ENCODE peak calls at places on chromosomes 12 and 14, in six cellular contexts. E is activated B cell treated with CpG ODN at 0.5 μM for 24 hours, V is psoas muscle, A is foreskin keratinocyte, H is GM03348, Z is Right ventricle myocardium superior. I is an unnamed sample.

GRCh38 chr14:22883191-22883976 is at the start of gene REM2:
- DNase-seq in H (no peak), A (no peak), Z (no peak), V (no peak), E (no peak), I (no peak)

GRCh38 chr12:91216871-91217270 is 34.3 kb upstream of the DCN start:
- DNase-seq in Z (no peak), H (no peak), V (no peak), A (no peak), E (no peak), I (no peak)

GRCh38 chr12:28899951-28900350 is 249.1 kb upstream of the FAR2 start:
- DNase-seq in V (no peak), E (no peak), Z (no peak), A (peak), H (peak), I (no peak)

GRCh38 chr12:19654630-19655384 is 215.5 kb downstream of the AEBP2 start:
- DNase-seq in H (peak), Z (no peak), V (no peak), A (no peak), E (no peak), I (no peak)

GRCh38 chr12:91441236-91441635 is 258.6 kb upstream of the DCN start:
- DNase-seq in Z (no peak), E (no peak), V (no peak), A (no peak), H (no peak), I (no peak)

GRCh38 chr12:128772249-128772648 is 51.5 kb downstream of the SLC15A4 start:
- DNase-seq in H (no peak), A (no peak), Z (no peak), V (no peak), E (no peak), I (no peak)

GRCh38 chr12:24201258-24201970 is 251.9 kb upstream of the SOX5 start:
- DNase-seq in A (no peak), H (no peak), Z (no peak), E (no peak), V (no peak), I (no peak)

GRCh38 chr12:86727151-86727550 is 471.0 kb upstream of the MGAT4C start:
- DNase-seq in E (no peak), A (no peak), Z (no peak), V (no peak), H (no peak), I (no peak)

GRCh38 chr14:102000902-102001301 is 36.5 kb downstream of the DYNC1H1 start:
- DNase-seq in V (no peak), A (no peak), H (no peak), Z (no peak), E (no peak), I (no peak)

GRCh38 chr14:102829106-102829505 is 51.9 kb downstream of the TRAF3 start:
- DNase-seq in E (no peak), Z (no peak), H (no peak), V (no peak), A (no peak), I (no peak)

GRCh38 chr14:103121846-103122577 is 1.2 kb upstream of the TNFAIP2 start:
- DNase-seq in H (peak), Z (peak), E (no peak), V (peak), A (no peak), I (peak)

GRCh38 chr12:124940393-124941169 is 26.1 kb upstream of the UBC start:
- DNase-seq in H (peak), E (peak), A (peak), V (peak), Z (peak), I (no peak)

GRCh38 chr12:91704446-91704845 is 441.2 kb downstream of the BTG1 start:
- DNase-seq in E (no peak), V (no peak), Z (no peak), H (no peak), A (peak), I (no peak)

GRCh38 chr12:66813137-66813867 is 134.4 kb upstream of the GRIP1 start:
- DNase-seq in E (no peak), V (no peak), A (no peak), H (no peak), Z (no peak), I (no peak)

GRCh38 chr14:73743431-73743931 is 29.3 kb upstream of the PNMA1 start:
- DNase-seq in V (peak), E (no peak), Z (peak), H (no peak), A (no peak), I (no peak)

GRCh38 chr14:104877066-104877805 is 12.2 kb downstream of the CEP170B start:
- DNase-seq in V (peak), H (no peak), Z (no peak), A (no peak), E (no peak), I (no peak)

GRCh38 chr12:497501-498160 is 37.9 kb downstream of the B4GALNT3 start:
- DNase-seq in E (no peak), H (no peak), Z (no peak), A (no peak), V (no peak), I (no peak)

GRCh38 chr14:105143451-105144230 is 24.9 kb downstream of the JAG2 start:
- DNase-seq in Z (peak), H (no peak), A (no peak), E (no peak), V (no peak), I (no peak)

GRCh38 chr12:121110211-121110940 is 22.3 kb upstream of the P2RX7 start:
- DNase-seq in Z (peak), A (no peak), V (peak), E (peak), H (peak), I (no peak)

GRCh38 chr12:1355396-1355795 is 239.0 kb downstream of the FBXL14 start:
- DNase-seq in Z (no peak), A (no peak), E (no peak), H (no peak), V (no peak), I (no peak)

GRCh38 chr14:102584871-102585869 is 7.3 kb upstream of the RCOR1 start:
- DNase-seq in V (no peak), H (no peak), A (no peak), Z (no peak), E (no peak), I (no peak)

GRCh38 chr12:15603461-15604085 is 185.6 kb downstream of the EPS8 start:
- DNase-seq in E (no peak), A (no peak), V (no peak), H (no peak), Z (no peak), I (no peak)

GRCh38 chr12:66288121-66288520 is 14.2 kb upstream of the HELB start:
- DNase-seq in E (no peak), V (no peak), A (no peak), H (no peak), Z (no peak), I (no peak)

GRCh38 chr12:64826234-64826633 is 1.8 kb downstream of the TBC1D30 start:
- DNase-seq in Z (peak), E (no peak), V (peak), A (no peak), H (peak), I (no peak)

GRCh38 chr12:111673503-111673902 is 12.3 kb downstream of the BRAP start:
- DNase-seq in H (peak), V (no peak), E (no peak), A (no peak), Z (no peak), I (no peak)

GRCh38 chr12:103043531-103044445 is 86.3 kb downstream of the ASCL1 start:
- DNase-seq in A (no peak), Z (no peak), H (no peak), V (no peak), E (no peak), I (no peak)

GRCh38 chr14:86543531-86543930 is 1013.6 kb downstream of the FLRT2 start:
- DNase-seq in E (no peak), Z (no peak), A (no peak), H (no peak), V (no peak), I (no peak)

GRCh38 chr14:99378782-99379214 is 101.9 kb downstream of the SETD3 start:
- DNase-seq in H (peak), E (no peak), Z (no peak), A (peak), V (no peak), I (peak)

GRCh38 chr12:95605875-95606274 is 54.6 kb upstream of the USP44 start:
- DNase-seq in V (no peak), H (no peak), A (no peak), Z (no peak), E (no peak), I (no peak)

GRCh38 chr14:65704850-65705249 is 292.3 kb downstream of the FUT8 start:
- DNase-seq in Z (no peak), H (peak), A (no peak), V (no peak), E (no peak), I (no peak)

GRCh38 chr14:95507701-95508103 is 8.7 kb downstream of the SYNE3 start:
- DNase-seq in H (peak), Z (no peak), E (no peak), A (no peak), V (peak), I (no peak)

GRCh38 chr14:33564774-33565630 is 385.9 kb downstream of the EGLN3 start:
- DNase-seq in E (no peak), V (no peak), Z (no peak), A (peak), H (no peak), I (no peak)

GRCh38 chr12:13373131-13373530 is 176.6 kb downstream of the EMP1 start:
- DNase-seq in H (no peak), Z (no peak), E (no peak), A (no peak), V (no peak), I (no peak)

GRCh38 chr14:101476258-101476930 is 84.9 kb upstream of the DIO3 start:
- DNase-seq in Z (no peak), E (no peak), V (no peak), H (no peak), A (no peak), I (no peak)

GRCh38 chr12:80268924-80269749 is 169.8 kb downstream of the OTOGL start:
- DNase-seq in Z (no peak), V (no peak), E (no peak), A (peak), H (peak), I (no peak)

GRCh38 chr12:10249690-10250455 is 37.2 kb downstream of the GABARAPL1 start:
- DNase-seq in Z (no peak), E (no peak), V (no peak), H (no peak), A (no peak), I (no peak)